ENCODE peak calls at places on chromosomes 2 and 18, in nine cellular contexts. J, P, H, V, N, O, Y, S and I are unnamed samples.

GRCh38 chr18:21110667-21111350 is 804 bp downstream of the ROCK1 start:
- DNase-seq in N (peak; percentile 54), H (peak; percentile 48), P (peak; percentile 27), Y (peak; percentile 41), J (peak; percentile 45), V (no peak), O (peak; percentile 68), S (peak; percentile 49), I (peak; percentile 86)

GRCh38 chr18:9823805-9824473 is 61.8 kb upstream of the TXNDC2 start:
- DNase-seq in V (peak; percentile 51), N (no peak), O (no peak), J (no peak), S (peak; percentile 86), H (no peak), Y (no peak), P (no peak), I (no peak)

GRCh38 chr2:178863856-178864620 is 56.8 kb upstream of the TTN start:
- DNase-seq in S (peak; percentile 69), J (no peak), Y (no peak), H (no peak), N (no peak), V (peak; percentile 54), P (no peak), O (no peak), I (no peak)

GRCh38 chr18:3867768-3868445 is 417.9 kb downstream of the TGIF1 start:
- DNase-seq in H (no peak), J (no peak), S (peak; percentile 69), Y (peak; percentile 63), O (no peak), V (no peak), N (no peak), P (no peak), I (no peak)

GRCh38 chr18:5895300-5895885 is at the start of gene TMEM200C:
- DNase-seq in P (no peak), V (no peak), H (no peak), J (no peak), Y (no peak), O (no peak), N (no peak), S (no peak), I (no peak)

GRCh38 chr2:230713331-230714121 is 884 bp downstream of the CAB39 start:
- DNase-seq in P (no peak), N (peak; percentile 16), Y (peak; percentile 69), O (peak; percentile 62), J (peak; percentile 46), S (peak; percentile 13), V (no peak), H (no peak), I (peak; percentile 76)

GRCh38 chr2:96819876-96820511 is 3.9 kb downstream of the CNNM3 start:
- DNase-seq in Y (no peak), J (no peak), V (no peak), N (no peak), S (no peak), H (no peak), O (no peak), P (no peak), I (no peak)

GRCh38 chr2:220276736-220277444 is 649.5 kb downstream of the SLC4A3 start:
- DNase-seq in O (no peak), J (no peak), N (no peak), S (peak; percentile 94), H (no peak), Y (no peak), V (peak; percentile 64), P (no peak), I (no peak)

GRCh38 chr2:234795974-234796690 is 155.7 kb upstream of the SH3BP4 start:
- DNase-seq in P (no peak), Y (no peak), N (no peak), V (no peak), J (no peak), S (no peak), O (no peak), H (no peak), I (no peak)

GRCh38 chr2:174635747-174636399 is 38.3 kb upstream of the WIPF1 start:
- DNase-seq in H (no peak), Y (no peak), O (no peak), V (peak; percentile 54), P (no peak), S (peak; percentile 86), J (no peak), N (no peak), I (no peak)

GRCh38 chr18:9617006-9617542 is 2.7 kb upstream of the PPP4R1 start:
- DNase-seq in S (no peak), N (no peak), Y (no peak), V (no peak), H (no peak), J (no peak), O (no peak), P (no peak), I (no peak)

GRCh38 chr18:10094608-10095137 is 180.9 kb downstream of the VAPA start:
- DNase-seq in J (no peak), P (no peak), V (no peak), O (no peak), Y (no peak), H (no peak), S (no peak), N (no peak), I (no peak)

GRCh38 chr2:175097297-175097696 is 70.7 kb downstream of the ATF2 start:
- DNase-seq in J (no peak), N (no peak), O (no peak), P (no peak), H (no peak), Y (peak; percentile 19), V (peak; percentile 85), S (peak; percentile 50), I (no peak)

GRCh38 chr2:216777637-216778273 is 82.1 kb downstream of the TNP1 start:
- DNase-seq in J (no peak), Y (peak; percentile 68), V (peak; percentile 57), P (no peak), S (peak; percentile 36), H (peak; percentile 25), N (no peak), O (no peak), I (no peak)

GRCh38 chr18:75210274-75211001 is at the start of gene TSHZ1:
- DNase-seq in V (peak; percentile 94), H (peak; percentile 82), S (peak; percentile 85), J (peak; percentile 83), Y (peak; percentile 89), O (peak; percentile 69), P (no peak), N (peak; percentile 32), I (peak; percentile 94)

GRCh38 chr18:29002747-29003146 is 825.8 kb upstream of the CDH2 start:
- DNase-seq in S (no peak), P (no peak), N (no peak), J (no peak), V (no peak), O (no peak), Y (no peak), H (no peak), I (no peak)

GRCh38 chr2:28750316-28751101 is 1.1 kb upstream of the PPP1CB start:
- DNase-seq in S (peak; percentile 72), O (no peak), V (peak; percentile 43), N (no peak), Y (peak; percentile 72), H (no peak), P (no peak), J (no peak), I (no peak)

GRCh38 chr2:28904802-28905499 is 10.5 kb downstream of the WDR43 start:
- DNase-seq in H (no peak), P (no peak), O (no peak), S (no peak), J (no peak), V (no peak), N (no peak), Y (peak; percentile 33), I (no peak)

GRCh38 chr2:63012541-63012940 is 38.1 kb upstream of the OTX1 start:
- DNase-seq in N (no peak), P (no peak), S (peak; percentile 40), V (no peak), O (no peak), H (no peak), Y (no peak), J (no peak), I (no peak)

GRCh38 chr2:219798430-219798829 is 171.0 kb downstream of the SLC4A3 start:
- DNase-seq in H (no peak), J (no peak), N (no peak), Y (no peak), O (no peak), S (no peak), V (no peak), P (no peak), I (no peak)

GRCh38 chr18:55206941-55207340 is 247.7 kb upstream of the CCDC68 start:
- DNase-seq in Y (no peak), S (no peak), J (no peak), P (no peak), N (no peak), O (no peak), V (peak; percentile 17), H (no peak), I (no peak)

GRCh38 chr2:163345795-163346573 is 389.8 kb downstream of the FIGN start:
- DNase-seq in N (no peak), H (peak; percentile 27), J (no peak), O (no peak), S (peak; percentile 72), V (peak; percentile 58), P (no peak), Y (peak; percentile 79), I (no peak)

GRCh38 chr2:54348672-54349071 is 92.6 kb upstream of the TSPYL6 start:
- DNase-seq in Y (peak; percentile 41), H (no peak), V (no peak), S (no peak), P (no peak), J (no peak), N (no peak), O (no peak), I (no peak)

GRCh38 chr2:225998125-225998524 is 598.6 kb downstream of the NYAP2 start:
- DNase-seq in P (no peak), J (no peak), S (no peak), Y (no peak), N (no peak), V (no peak), O (no peak), H (no peak), I (no peak)

GRCh38 chr2:37670378-37671012 is 947 bp downstream of the CDC42EP3 start:
- DNase-seq in H (no peak), V (no peak), J (no peak), Y (no peak), N (no peak), S (peak; percentile 43), P (no peak), O (no peak), I (no peak)

GRCh38 chr18:59621027-59621426 is 76.2 kb downstream of the CCBE1 start:
- DNase-seq in N (no peak), V (peak; percentile 25), S (peak; percentile 43), J (no peak), O (no peak), Y (no peak), P (no peak), H (no peak), I (no peak)

GRCh38 chr2:135258193-135258592 is 206.1 kb downstream of the RAB3GAP1 start:
- DNase-seq in V (no peak), Y (no peak), J (no peak), H (no peak), S (no peak), P (no peak), N (no peak), O (no peak), I (no peak)

GRCh38 chr2:165766326-165766927 is 27.6 kb downstream of the GALNT3 start:
- DNase-seq in P (no peak), J (no peak), O (no peak), H (no peak), Y (no peak), N (no peak), V (no peak), S (no peak), I (no peak)

GRCh38 chr2:222057249-222058073 is 241.3 kb downstream of the PAX3 start:
- DNase-seq in S (peak; percentile 16), Y (peak; percentile 5), H (no peak), N (no peak), J (no peak), O (no peak), V (no peak), P (no peak), I (no peak)

GRCh38 chr2:115165529-115166109 is 723.2 kb downstream of the DPP10 start:
- DNase-seq in H (peak; percentile 22), N (no peak), J (no peak), S (peak; percentile 13), Y (no peak), O (no peak), P (no peak), V (peak; percentile 27), I (no peak)

GRCh38 chr2:29047083-29047840 is 27.1 kb downstream of the PCARE start:
- DNase-seq in H (peak; percentile 18), S (no peak), Y (no peak), J (no peak), V (no peak), O (no peak), N (no peak), P (no peak), I (no peak)